ENCODE peak calls at places on chromosomes 11 and 22, in six cellular contexts. One of them, this sample, is unnamed.

GRCh38 chr11:118410055-118410745 is 8.8 kb downstream of the ATP5MG start:
- DNase-seq in IMR-90: no peak
- DNase-seq in neuronal stem cell: no peak
- DNase-seq in H9: no peak
- DNase-seq in trophoblast cell: no peak
- DNase-seq in mesendoderm: no peak
- DNase-seq in this sample: no peak

GRCh38 chr22:30610299-30610698 is 3.3 kb downstream of the TCN2 start:
- DNase-seq in mesendoderm: no peak
- DNase-seq in IMR-90: no peak
- DNase-seq in neuronal stem cell: no peak
- DNase-seq in H9: no peak
- DNase-seq in trophoblast cell: peak
- DNase-seq in this sample: no peak

GRCh38 chr11:112537846-112538330 is 277.2 kb upstream of the PLET1 start:
- DNase-seq in H9: no peak
- DNase-seq in neuronal stem cell: no peak
- DNase-seq in IMR-90: no peak
- DNase-seq in trophoblast cell: peak
- DNase-seq in mesendoderm: no peak
- DNase-seq in this sample: no peak

GRCh38 chr11:74069146-74070046 is 60.5 kb upstream of the UCP3 start:
- DNase-seq in IMR-90: peak
- DNase-seq in neuronal stem cell: no peak
- DNase-seq in mesendoderm: no peak
- DNase-seq in H9: no peak
- DNase-seq in trophoblast cell: peak
- DNase-seq in this sample: no peak

GRCh38 chr22:42725606-42726355 is 5.1 kb upstream of the A4GALT start:
- DNase-seq in trophoblast cell: no peak
- DNase-seq in IMR-90: no peak
- DNase-seq in H9: no peak
- DNase-seq in mesendoderm: no peak
- DNase-seq in neuronal stem cell: no peak
- DNase-seq in this sample: peak

GRCh38 chr11:92978226-92979111 is 9.0 kb downstream of the MTNR1B start:
- DNase-seq in H9: no peak
- DNase-seq in trophoblast cell: no peak
- DNase-seq in mesendoderm: no peak
- DNase-seq in neuronal stem cell: no peak
- DNase-seq in IMR-90: peak
- DNase-seq in this sample: no peak

GRCh38 chr11:6170226-6170625 is at the start of gene OR52B2:
- DNase-seq in trophoblast cell: no peak
- DNase-seq in IMR-90: no peak
- DNase-seq in mesendoderm: no peak
- DNase-seq in H9: no peak
- DNase-seq in neuronal stem cell: no peak
- DNase-seq in this sample: no peak

GRCh38 chr11:2290351-2290841 is 11.3 kb downstream of the C11orf21 start:
- DNase-seq in mesendoderm: no peak
- DNase-seq in neuronal stem cell: no peak
- DNase-seq in IMR-90: no peak
- DNase-seq in trophoblast cell: no peak
- DNase-seq in H9: peak
- DNase-seq in this sample: no peak

GRCh38 chr11:35747638-35748037 is 85.1 kb downstream of the TRIM44 start:
- DNase-seq in H9: no peak
- DNase-seq in mesendoderm: no peak
- DNase-seq in neuronal stem cell: peak
- DNase-seq in trophoblast cell: no peak
- DNase-seq in IMR-90: no peak
- DNase-seq in this sample: no peak

GRCh38 chr22:20550851-20551744 is 43.7 kb downstream of the MED15 start:
- DNase-seq in trophoblast cell: no peak
- DNase-seq in neuronal stem cell: no peak
- DNase-seq in mesendoderm: no peak
- DNase-seq in H9: peak
- DNase-seq in IMR-90: peak
- DNase-seq in this sample: peak

GRCh38 chr11:32829680-32830412 is at the start of gene PRRG4:
- DNase-seq in IMR-90: peak
- DNase-seq in neuronal stem cell: peak
- DNase-seq in H9: peak
- DNase-seq in trophoblast cell: peak
- DNase-seq in mesendoderm: peak
- DNase-seq in this sample: no peak

GRCh38 chr11:118200901-118201680 is 23.7 kb downstream of the JAML start:
- DNase-seq in H9: no peak
- DNase-seq in mesendoderm: no peak
- DNase-seq in neuronal stem cell: no peak
- DNase-seq in trophoblast cell: no peak
- DNase-seq in IMR-90: no peak
- DNase-seq in this sample: no peak

GRCh38 chr11:77126861-77127673 is 979 bp upstream of the MYO7A start:
- DNase-seq in H9: peak
- DNase-seq in neuronal stem cell: peak
- DNase-seq in mesendoderm: peak
- DNase-seq in trophoblast cell: no peak
- DNase-seq in IMR-90: peak
- DNase-seq in this sample: peak

GRCh38 chr22:24810043-24810749 is 4.2 kb downstream of the SGSM1 start:
- DNase-seq in trophoblast cell: no peak
- DNase-seq in neuronal stem cell: peak
- DNase-seq in IMR-90: no peak
- DNase-seq in mesendoderm: peak
- DNase-seq in H9: no peak
- DNase-seq in this sample: no peak

GRCh38 chr22:36068776-36069344 is 40.2 kb upstream of the RBFOX2 start:
- DNase-seq in trophoblast cell: peak
- DNase-seq in mesendoderm: no peak
- DNase-seq in neuronal stem cell: no peak
- DNase-seq in H9: no peak
- DNase-seq in IMR-90: peak
- DNase-seq in this sample: no peak

GRCh38 chr11:123624974-123625373 is 29.4 kb downstream of the SCN3B start:
- DNase-seq in neuronal stem cell: no peak
- DNase-seq in trophoblast cell: no peak
- DNase-seq in H9: no peak
- DNase-seq in IMR-90: peak
- DNase-seq in mesendoderm: no peak
- DNase-seq in this sample: no peak

GRCh38 chr11:44623321-44623715 is 57.9 kb downstream of the CD82 start:
- DNase-seq in neuronal stem cell: no peak
- DNase-seq in H9: peak
- DNase-seq in IMR-90: no peak
- DNase-seq in trophoblast cell: no peak
- DNase-seq in mesendoderm: no peak
- DNase-seq in this sample: no peak

GRCh38 chr11:69014084-69014935 is 1.3 kb upstream of the MRGPRF start:
- DNase-seq in trophoblast cell: no peak
- DNase-seq in neuronal stem cell: no peak
- DNase-seq in IMR-90: peak
- DNase-seq in H9: peak
- DNase-seq in mesendoderm: no peak
- DNase-seq in this sample: peak

GRCh38 chr11:80451105-80451504 is 1010.3 kb upstream of the TENM4 start:
- DNase-seq in neuronal stem cell: no peak
- DNase-seq in mesendoderm: no peak
- DNase-seq in trophoblast cell: no peak
- DNase-seq in H9: no peak
- DNase-seq in IMR-90: no peak
- DNase-seq in this sample: no peak

GRCh38 chr11:14045417-14045816 is 82.9 kb downstream of the SPON1 start:
- DNase-seq in IMR-90: no peak
- DNase-seq in mesendoderm: no peak
- DNase-seq in neuronal stem cell: no peak
- DNase-seq in H9: no peak
- DNase-seq in trophoblast cell: no peak
- DNase-seq in this sample: no peak

GRCh38 chr22:20238567-20239062 is 29.5 kb downstream of the RTN4R start:
- DNase-seq in mesendoderm: peak
- DNase-seq in trophoblast cell: peak
- DNase-seq in neuronal stem cell: peak
- DNase-seq in H9: peak
- DNase-seq in IMR-90: no peak
- DNase-seq in this sample: peak

GRCh38 chr11:133082453-133082781 is 449.9 kb downstream of the OPCML start:
- DNase-seq in neuronal stem cell: peak
- DNase-seq in trophoblast cell: no peak
- DNase-seq in H9: peak
- DNase-seq in mesendoderm: peak
- DNase-seq in IMR-90: no peak
- DNase-seq in this sample: no peak

GRCh38 chr11:127042445-127042844 is 41.9 kb upstream of the KIRREL3 start:
- DNase-seq in trophoblast cell: peak
- DNase-seq in H9: no peak
- DNase-seq in IMR-90: peak
- DNase-seq in neuronal stem cell: no peak
- DNase-seq in mesendoderm: no peak
- DNase-seq in this sample: no peak

GRCh38 chr22:25452116-25452700 is 112.3 kb upstream of the GRK3 start:
- DNase-seq in H9: no peak
- DNase-seq in trophoblast cell: no peak
- DNase-seq in neuronal stem cell: no peak
- DNase-seq in IMR-90: peak
- DNase-seq in mesendoderm: no peak
- DNase-seq in this sample: no peak

GRCh38 chr11:61160487-61161189 is 588 bp downstream of the VPS37C start:
- DNase-seq in IMR-90: no peak
- DNase-seq in neuronal stem cell: no peak
- DNase-seq in mesendoderm: peak
- DNase-seq in H9: no peak
- DNase-seq in trophoblast cell: no peak
- DNase-seq in this sample: peak

GRCh38 chr11:61163714-61164609 is 2.7 kb upstream of the VPS37C start:
- DNase-seq in neuronal stem cell: no peak
- DNase-seq in mesendoderm: no peak
- DNase-seq in IMR-90: no peak
- DNase-seq in H9: no peak
- DNase-seq in trophoblast cell: peak
- DNase-seq in this sample: no peak

GRCh38 chr11:61158691-61159381 is 2.4 kb downstream of the VPS37C start:
- DNase-seq in mesendoderm: peak
- DNase-seq in neuronal stem cell: no peak
- DNase-seq in trophoblast cell: no peak
- DNase-seq in IMR-90: peak
- DNase-seq in H9: no peak
- DNase-seq in this sample: peak

GRCh38 chr11:61162092-61162935 is 1.1 kb upstream of the VPS37C start:
- DNase-seq in H9: no peak
- DNase-seq in trophoblast cell: peak
- DNase-seq in IMR-90: peak
- DNase-seq in mesendoderm: peak
- DNase-seq in neuronal stem cell: no peak
- DNase-seq in this sample: peak

DNA sequence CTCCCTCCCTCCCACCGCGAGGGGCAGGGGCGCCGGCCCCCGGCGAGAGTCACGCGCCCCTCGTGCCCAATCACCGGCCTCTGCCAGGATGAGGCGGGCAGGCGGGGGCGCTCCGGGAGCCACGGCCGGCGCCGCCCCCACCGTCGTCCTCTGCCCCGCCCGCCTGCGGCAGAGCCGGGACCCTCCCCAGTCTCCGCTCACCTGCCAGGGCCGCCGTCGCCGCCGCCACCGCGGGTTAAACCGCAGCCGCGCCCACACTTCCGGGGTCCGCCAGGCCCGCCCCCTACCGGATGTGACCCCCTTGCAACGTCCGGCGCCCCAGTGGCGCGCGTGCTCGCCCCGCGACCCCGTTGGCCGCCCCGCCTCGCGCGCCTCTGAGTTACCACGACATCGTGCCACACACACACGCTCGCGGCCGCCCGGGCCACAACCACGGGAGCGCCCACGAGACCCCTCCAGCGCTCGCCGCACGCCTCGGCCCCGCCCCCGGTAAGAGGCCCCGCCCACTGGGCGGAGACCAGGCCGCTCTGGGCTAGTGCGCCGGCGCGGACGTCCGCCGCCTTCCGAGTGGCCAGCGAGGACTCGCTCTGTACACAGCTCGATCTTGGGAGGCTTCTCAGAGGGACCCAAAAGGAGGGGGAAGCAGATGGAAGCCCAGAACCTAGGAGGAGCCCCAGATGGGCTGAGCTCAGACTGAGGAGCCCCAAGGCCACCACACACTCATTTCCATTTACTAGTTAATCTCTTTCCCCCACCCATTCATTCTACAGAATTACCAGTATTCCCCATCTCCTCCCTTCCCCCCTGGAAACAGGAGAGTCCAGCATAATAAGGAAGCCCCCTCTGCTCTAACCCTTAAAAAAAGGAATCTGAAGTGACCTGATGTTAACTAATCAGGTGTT is at the start of gene VPS37C:
- DNase-seq in mesendoderm: peak
- DNase-seq in neuronal stem cell: peak
- DNase-seq in H9: peak
- DNase-seq in IMR-90: peak
- DNase-seq in trophoblast cell: peak
- DNase-seq in this sample: peak
- H3K4ac ChIP-seq in mesendoderm: peak
- H3K4ac ChIP-seq in neuronal stem cell: no peak
- H3K4ac ChIP-seq in H9: no peak
- H3K4ac ChIP-seq in IMR-90: peak
- H3K4ac ChIP-seq in trophoblast cell: peak
- H3K4ac ChIP-seq in this sample: peak

DNA sequence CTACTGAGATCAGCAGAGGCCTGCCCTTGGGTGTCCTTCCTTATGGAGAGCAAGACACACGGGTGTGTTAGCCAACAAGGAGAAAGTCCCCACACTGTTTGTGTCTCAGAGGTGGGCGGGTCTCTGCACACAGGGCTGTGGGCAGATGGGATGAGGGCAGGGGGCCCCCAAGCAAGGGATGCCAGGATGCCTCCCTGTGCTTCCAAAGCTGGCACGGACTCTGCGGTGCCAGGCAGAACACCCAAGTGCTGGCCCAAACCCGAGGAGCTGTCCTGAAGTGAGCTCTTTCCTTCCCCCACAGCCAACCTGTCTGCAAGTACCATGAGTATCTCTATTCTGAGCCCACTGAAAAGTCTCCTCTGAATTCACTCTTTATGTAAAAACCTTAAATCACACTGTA is 273.3 kb downstream of the CTTN start:
- DNase-seq in neuronal stem cell: no peak
- DNase-seq in trophoblast cell: no peak
- DNase-seq in mesendoderm: no peak
- DNase-seq in IMR-90: no peak
- DNase-seq in H9: no peak
- DNase-seq in this sample: no peak
- H3K4ac ChIP-seq in neuronal stem cell: no peak
- H3K4ac ChIP-seq in trophoblast cell: no peak
- H3K4ac ChIP-seq in mesendoderm: no peak
- H3K4ac ChIP-seq in IMR-90: no peak
- H3K4ac ChIP-seq in H9: no peak
- H3K4ac ChIP-seq in this sample: no peak

GRCh38 chr11:26778000-26778757 is 56.3 kb upstream of the SLC5A12 start:
- DNase-seq in H9: no peak
- DNase-seq in mesendoderm: no peak
- DNase-seq in IMR-90: peak
- DNase-seq in neuronal stem cell: no peak
- DNase-seq in trophoblast cell: no peak
- DNase-seq in this sample: peak
- H3K4ac ChIP-seq in H9: no peak
- H3K4ac ChIP-seq in mesendoderm: no peak
- H3K4ac ChIP-seq in IMR-90: peak
- H3K4ac ChIP-seq in neuronal stem cell: no peak
- H3K4ac ChIP-seq in trophoblast cell: no peak
- H3K4ac ChIP-seq in this sample: peak

GRCh38 chr11:12859872-12860657 is 149.1 kb upstream of the RASSF10 start:
- DNase-seq in trophoblast cell: no peak
- DNase-seq in mesendoderm: no peak
- DNase-seq in IMR-90: no peak
- DNase-seq in H9: no peak
- DNase-seq in neuronal stem cell: no peak
- DNase-seq in this sample: peak
- H3K4ac ChIP-seq in trophoblast cell: no peak
- H3K4ac ChIP-seq in mesendoderm: no peak
- H3K4ac ChIP-seq in IMR-90: no peak
- H3K4ac ChIP-seq in H9: no peak
- H3K4ac ChIP-seq in neuronal stem cell: no peak
- H3K4ac ChIP-seq in this sample: no peak

This sample was measured in mesenchymal stem cell.